ENCODE peak calls at places on chromosomes 4 and X, in four cellular contexts. C, G, F and T are unnamed samples.

GRCh38 chr4:109930469-109930868 is 17.8 kb downstream of the EGF start:
- DNase-seq in C (no peak), G (no peak), F (no peak), T (no peak)

GRCh38 chrX:24215282-24215681 is 65.8 kb downstream of the ZFX start:
- DNase-seq in C (no peak), G (no peak), F (no peak), T (no peak)

GRCh38 chr4:142274137-142274536 is 572.0 kb downstream of the INPP4B start:
- DNase-seq in C (no peak), G (no peak), F (no peak), T (no peak)

GRCh38 chrX:154734101-154734781 is 16.6 kb downstream of the GAB3 start:
- DNase-seq in C (no peak), G (no peak), F (no peak), T (peak; percentile 21)

GRCh38 chrX:17412692-17413091 is 37.7 kb downstream of the NHS start:
- DNase-seq in C (no peak), G (no peak), F (no peak), T (no peak)

GRCh38 chrX:123464709-123465108 is 268.1 kb downstream of the THOC2 start:
- DNase-seq in C (no peak), G (no peak), F (no peak), T (no peak)

GRCh38 chr4:186881521-186882220 is 158.0 kb upstream of the FAT1 start:
- DNase-seq in C (no peak), G (no peak), F (no peak), T (no peak)

GRCh38 chrX:108299101-108299591 is 139.1 kb downstream of the COL4A6 start:
- DNase-seq in C (no peak), G (no peak), F (no peak), T (no peak)

GRCh38 chrX:144738246-144738645 is 509.1 kb upstream of the SPANXN1 start:
- DNase-seq in C (no peak), G (no peak), F (no peak), T (no peak)

GRCh38 chr4:159086606-159087005 is 16.3 kb upstream of the RAPGEF2 start:
- DNase-seq in C (no peak), G (no peak), F (no peak), T (no peak)

GRCh38 chr4:127249066-127249766 is 383.5 kb upstream of the INTU start:
- DNase-seq in C (no peak), G (no peak), F (no peak), T (no peak)